ENCODE peak calls at places on chromosomes 2 and 18, in five cellular contexts. L, J, B, C and W are unnamed samples.

GRCh38 chr18:52992041-52992440 is 652.0 kb downstream of the DCC start:
- DNase-seq in L (no peak), J (no peak), B (peak), C (no peak), W (peak)

GRCh38 chr2:39875182-39875913 is 96.3 kb upstream of the THUMPD2 start:
- DNase-seq in L (no peak), J (no peak), B (no peak), C (peak), W (peak)

GRCh38 chr2:171400395-171400794 is 33.4 kb downstream of the METTL8 start:
- DNase-seq in L (no peak), J (no peak), B (no peak), C (no peak), W (peak)

GRCh38 chr2:106991866-106992265 is 105.9 kb upstream of the ST6GAL2 start:
- DNase-seq in L (no peak), J (no peak), B (no peak), C (no peak), W (no peak)

GRCh38 chr2:85579266-85579935 is 2.0 kb downstream of the VAMP8 start:
- DNase-seq in L (no peak), J (no peak), B (peak), C (peak), W (no peak)

GRCh38 chr2:150528861-150529801 is 41.7 kb upstream of the RND3 start:
- DNase-seq in L (no peak), J (no peak), B (no peak), C (peak), W (peak)

GRCh38 chr2:162113771-162114168 is 38.3 kb downstream of the GCG start:
- DNase-seq in L (no peak), J (no peak), B (no peak), C (peak), W (peak)

GRCh38 chr2:229689307-229689839 is 25.0 kb downstream of the DNER start:
- DNase-seq in L (no peak), J (no peak), B (no peak), C (no peak), W (no peak)

GRCh38 chr2:138787053-138787666 is 7.0 kb upstream of the NXPH2 start:
- DNase-seq in L (no peak), J (peak), B (no peak), C (peak), W (peak)

GRCh38 chr18:57666818-57667497 is 45.3 kb upstream of the NARS1 start:
- DNase-seq in L (no peak), J (no peak), B (no peak), C (no peak), W (peak)

GRCh38 chr2:173898996-173899395 is 66.2 kb downstream of the SP3 start:
- DNase-seq in L (no peak), J (no peak), B (no peak), C (no peak), W (no peak)

GRCh38 chr2:217636578-217637267 is 366.1 kb downstream of the TNS1 start:
- DNase-seq in L (no peak), J (no peak), B (no peak), C (no peak), W (no peak)

GRCh38 chr2:118850171-118850900 is 2.9 kb upstream of the EN1 start:
- DNase-seq in L (no peak), J (no peak), B (peak), C (no peak), W (no peak)

GRCh38 chr2:209441541-209441940 is 17.7 kb downstream of the MAP2 start:
- DNase-seq in L (no peak), J (no peak), B (no peak), C (peak), W (no peak)

GRCh38 chr2:144430722-144431163 is 89.2 kb downstream of the ZEB2 start:
- DNase-seq in L (no peak), J (no peak), B (peak), C (peak), W (no peak)

GRCh38 chr2:235146871-235147565 is 195.2 kb downstream of the SH3BP4 start:
- DNase-seq in L (no peak), J (no peak), B (no peak), C (no peak), W (no peak)

GRCh38 chr2:158889135-158889853 is 79.1 kb upstream of the TANC1 start:
- DNase-seq in L (no peak), J (no peak), B (no peak), C (no peak), W (peak)

GRCh38 chr2:235204923-235205322 is 253.1 kb downstream of the SH3BP4 start:
- DNase-seq in L (no peak), J (no peak), B (no peak), C (no peak), W (no peak)

GRCh38 chr18:9673296-9674251 is 34.5 kb upstream of the RAB31 start:
- DNase-seq in L (no peak), J (peak), B (peak), C (peak), W (peak)

GRCh38 chr18:79507546-79508480 is 112.1 kb downstream of the NFATC1 start:
- DNase-seq in L (no peak), J (no peak), B (no peak), C (peak), W (no peak)

GRCh38 chr18:63207154-63207790 is 112.3 kb downstream of the BCL2 start:
- DNase-seq in L (no peak), J (no peak), B (no peak), C (no peak), W (no peak)

GRCh38 chr2:179917272-179917671 is 55.9 kb upstream of the ZNF385B start:
- DNase-seq in L (no peak), J (no peak), B (no peak), C (peak), W (peak)

GRCh38 chr2:60964651-60965513 is 52.6 kb upstream of the PEX13 start:
- DNase-seq in L (no peak), J (no peak), B (no peak), C (no peak), W (no peak)

GRCh38 chr18:4134691-4135090 is 320.4 kb downstream of the DLGAP1 start:
- DNase-seq in L (no peak), J (no peak), B (no peak), C (no peak), W (no peak)